ENCODE peak calls at places on chromosomes 1 and 21, in five cellular contexts. One of them, this sample, is unnamed.

GRCh38 chr1:152667625-152668024 is 4.4 kb downstream of the LCE2D start:
- DNase-seq in HCT116: no peak
- DNase-seq in esophagus squamous epithelium: no peak
- DNase-seq in CD8-positive, alpha-beta T cell: no peak
- DNase-seq in spleen: no peak
- DNase-seq in this sample: no peak

GRCh38 chr1:111818546-111818945 is 62.8 kb downstream of the DDX20 start:
- DNase-seq in spleen: no peak
- DNase-seq in CD8-positive, alpha-beta T cell: no peak
- DNase-seq in HCT116: no peak
- DNase-seq in esophagus squamous epithelium: no peak
- DNase-seq in this sample: no peak

GRCh38 chr1:182080040-182080439 is 18.5 kb upstream of the ZNF648 start:
- DNase-seq in HCT116: no peak
- DNase-seq in CD8-positive, alpha-beta T cell: no peak
- DNase-seq in esophagus squamous epithelium: no peak
- DNase-seq in spleen: no peak
- DNase-seq in this sample: no peak

GRCh38 chr1:83053446-83053845 is 945.5 kb downstream of the TTLL7 start:
- DNase-seq in CD8-positive, alpha-beta T cell: no peak
- DNase-seq in HCT116: no peak
- DNase-seq in spleen: no peak
- DNase-seq in esophagus squamous epithelium: no peak
- DNase-seq in this sample: no peak

GRCh38 chr1:243528459-243529120 is 272.7 kb downstream of the SDCCAG8 start:
- DNase-seq in esophagus squamous epithelium: no peak
- DNase-seq in spleen: no peak
- DNase-seq in CD8-positive, alpha-beta T cell: no peak
- DNase-seq in HCT116: no peak
- DNase-seq in this sample: no peak

GRCh38 chr1:232327296-232327695 is 302.6 kb downstream of the SIPA1L2 start:
- DNase-seq in HCT116: no peak
- DNase-seq in spleen: no peak
- DNase-seq in CD8-positive, alpha-beta T cell: no peak
- DNase-seq in esophagus squamous epithelium: no peak
- DNase-seq in this sample: no peak

GRCh38 chr1:7722670-7723012 is 48.5 kb upstream of the VAMP3 start:
- DNase-seq in HCT116: no peak
- DNase-seq in spleen: no peak
- DNase-seq in CD8-positive, alpha-beta T cell: no peak
- DNase-seq in esophagus squamous epithelium: no peak
- DNase-seq in this sample: no peak

GRCh38 chr1:58858344-58858673 is 74.5 kb upstream of the JUN start:
- DNase-seq in HCT116: no peak
- DNase-seq in CD8-positive, alpha-beta T cell: peak; percentile 5
- DNase-seq in esophagus squamous epithelium: no peak
- DNase-seq in spleen: no peak
- DNase-seq in this sample: no peak

GRCh38 chr21:29052224-29052623 is 21.2 kb downstream of the CCT8 start:
- DNase-seq in CD8-positive, alpha-beta T cell: no peak
- DNase-seq in esophagus squamous epithelium: no peak
- DNase-seq in spleen: no peak
- DNase-seq in HCT116: no peak
- DNase-seq in this sample: no peak

GRCh38 chr1:101915597-101915996 is 81.1 kb downstream of the OLFM3 start:
- DNase-seq in CD8-positive, alpha-beta T cell: no peak
- DNase-seq in esophagus squamous epithelium: no peak
- DNase-seq in HCT116: no peak
- DNase-seq in spleen: no peak
- DNase-seq in this sample: no peak

GRCh38 chr1:54037476-54037875 is 15.5 kb downstream of the TMEM59 start:
- DNase-seq in esophagus squamous epithelium: no peak
- DNase-seq in spleen: no peak
- DNase-seq in CD8-positive, alpha-beta T cell: no peak
- DNase-seq in HCT116: no peak
- DNase-seq in this sample: no peak

GRCh38 chr21:34670962-34671348 is 2.2 kb downstream of the CLIC6 start:
- DNase-seq in spleen: no peak
- DNase-seq in CD8-positive, alpha-beta T cell: no peak
- DNase-seq in HCT116: no peak
- DNase-seq in esophagus squamous epithelium: no peak
- DNase-seq in this sample: no peak

GRCh38 chr1:68745006-68745405 is 248.1 kb upstream of the DEPDC1 start:
- DNase-seq in HCT116: no peak
- DNase-seq in CD8-positive, alpha-beta T cell: no peak
- DNase-seq in esophagus squamous epithelium: no peak
- DNase-seq in spleen: no peak
- DNase-seq in this sample: no peak

GRCh38 chr21:41750532-41751151 is 16.2 kb downstream of the RIPK4 start:
- DNase-seq in HCT116: no peak
- DNase-seq in esophagus squamous epithelium: no peak
- DNase-seq in spleen: peak; percentile 58
- DNase-seq in CD8-positive, alpha-beta T cell: no peak
- DNase-seq in this sample: no peak

DNA sequence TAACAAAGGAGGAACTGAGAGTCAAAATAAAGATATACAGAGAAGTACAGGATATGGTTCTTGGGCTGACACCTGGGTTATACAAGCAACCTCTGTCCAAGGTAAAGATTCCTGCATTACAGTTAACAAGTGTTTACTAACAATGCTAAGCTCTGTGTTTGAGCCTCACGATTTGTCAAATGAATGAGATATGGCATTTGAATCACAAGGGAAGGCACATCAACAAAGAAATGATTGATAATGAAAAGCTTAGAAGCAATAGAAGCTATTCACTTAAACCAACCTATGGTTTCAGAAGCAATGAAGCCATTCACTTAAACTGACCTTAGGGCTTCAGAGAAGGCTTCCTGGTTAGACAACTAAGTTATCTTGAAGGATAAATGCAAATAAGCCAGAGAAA is 199.5 kb downstream of the AGBL4 start:
- DNase-seq in CD8-positive, alpha-beta T cell: no peak
- DNase-seq in esophagus squamous epithelium: no peak
- DNase-seq in HCT116: no peak
- DNase-seq in spleen: no peak
- DNase-seq in this sample: no peak
- H3K27ac ChIP-seq in CD8-positive, alpha-beta T cell: no peak overlapping the region
- H3K27ac ChIP-seq in esophagus squamous epithelium: no peak overlapping the region
- H3K27ac ChIP-seq in HCT116: no peak overlapping the region
- H3K27ac ChIP-seq in spleen: no peak overlapping the region
- H3K27ac ChIP-seq in this sample: no peak overlapping the region

GRCh38 chr1:6494627-6495026 is 3.2 kb upstream of the PLEKHG5 start:
- DNase-seq in spleen: no peak
- DNase-seq in HCT116: no peak
- DNase-seq in esophagus squamous epithelium: no peak
- DNase-seq in CD8-positive, alpha-beta T cell: no peak
- DNase-seq in this sample: no peak
- H3K4me1 ChIP-seq in spleen: peaks cover 97% of the 10 kb centered on the region
- H3K4me1 ChIP-seq in HCT116: peaks cover 62% of the 10 kb centered on the region
- H3K4me1 ChIP-seq in esophagus squamous epithelium: peaks cover 46% of the 10 kb centered on the region
- H3K4me1 ChIP-seq in CD8-positive, alpha-beta T cell: peaks cover 48% of the 10 kb centered on the region
- H3K4me1 ChIP-seq in this sample: peaks cover 32% of the 10 kb centered on the region

GRCh38 chr1:203676455-203676854 is 49.8 kb downstream of the ATP2B4 start:
- DNase-seq in HCT116: no peak
- DNase-seq in spleen: no peak
- DNase-seq in esophagus squamous epithelium: no peak
- DNase-seq in CD8-positive, alpha-beta T cell: no peak
- DNase-seq in this sample: no peak

GRCh38 chr1:203675596-203676347 is 49.1 kb downstream of the ATP2B4 start:
- DNase-seq in CD8-positive, alpha-beta T cell: no peak
- DNase-seq in esophagus squamous epithelium: no peak
- DNase-seq in spleen: no peak
- DNase-seq in HCT116: no peak
- DNase-seq in this sample: no peak

GRCh38 chr1:203672354-203672753 is 45.7 kb downstream of the ATP2B4 start:
- DNase-seq in esophagus squamous epithelium: no peak
- DNase-seq in HCT116: no peak
- DNase-seq in spleen: no peak
- DNase-seq in CD8-positive, alpha-beta T cell: no peak
- DNase-seq in this sample: no peak

GRCh38 chr1:203671808-203672207 is 45.2 kb downstream of the ATP2B4 start:
- DNase-seq in CD8-positive, alpha-beta T cell: no peak
- DNase-seq in spleen: no peak
- DNase-seq in esophagus squamous epithelium: no peak
- DNase-seq in HCT116: no peak
- DNase-seq in this sample: no peak

DNA sequence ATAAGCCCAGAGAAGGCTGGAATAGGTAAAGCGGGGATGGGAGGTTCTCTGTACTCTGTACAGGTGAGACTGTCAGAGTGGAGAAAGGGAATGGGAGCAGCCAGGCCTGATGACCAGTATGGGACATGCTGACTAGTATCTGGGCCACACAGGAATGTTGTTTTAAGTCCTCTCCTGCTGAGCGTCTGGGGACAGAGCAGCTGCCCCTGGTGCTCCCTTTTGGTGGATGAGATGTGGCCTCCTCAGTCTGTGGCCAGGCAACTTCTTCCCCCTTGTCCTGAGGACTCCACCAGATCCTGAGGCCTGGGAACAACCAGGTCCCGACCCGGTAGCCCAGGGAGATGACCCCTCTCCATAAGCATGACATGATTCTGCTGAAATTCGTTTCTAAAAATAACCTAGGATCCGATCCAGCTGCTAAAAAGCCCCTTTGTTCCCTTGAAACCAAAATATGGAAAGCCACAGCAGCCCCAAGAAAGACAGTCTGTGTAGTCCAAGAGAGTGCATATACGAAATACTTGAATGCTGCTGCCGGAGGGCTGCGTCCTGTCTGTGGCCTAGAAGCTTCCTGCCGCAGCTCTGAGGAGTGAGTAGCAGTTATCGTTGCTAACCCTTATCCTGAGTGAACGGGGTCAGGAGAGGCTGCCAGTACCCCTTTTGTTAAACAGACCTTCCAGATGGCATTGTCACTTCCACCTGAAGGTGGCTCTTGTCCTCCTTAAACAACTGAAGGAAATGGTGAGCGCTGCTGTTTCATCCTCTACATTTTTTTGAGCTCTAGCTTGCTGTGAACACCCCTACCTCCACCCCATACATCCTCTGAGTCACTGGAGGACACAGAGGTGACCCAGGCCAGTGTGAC is 47.1 kb downstream of the ATP2B4 start:
- DNase-seq in HCT116: peak; percentile 90
- DNase-seq in spleen: peak; percentile 84
- DNase-seq in CD8-positive, alpha-beta T cell: peak; percentile 56
- DNase-seq in esophagus squamous epithelium: no peak
- DNase-seq in this sample: no peak
- TF ChIP-seq CTCF in HCT116: peak; percentile 46
- TF ChIP-seq CTCF in spleen: peak; percentile 13
- TF ChIP-seq CTCF in CD8-positive, alpha-beta T cell: peak; percentile 41
- TF ChIP-seq CTCF in esophagus squamous epithelium: no peak
- TF ChIP-seq CTCF in this sample: peak; percentile 37

GRCh38 chr21:22584308-22584707 is 1586.1 kb downstream of the NCAM2 start:
- DNase-seq in HCT116: no peak
- DNase-seq in CD8-positive, alpha-beta T cell: no peak
- DNase-seq in esophagus squamous epithelium: no peak
- DNase-seq in spleen: no peak
- DNase-seq in this sample: no peak
- H3K27ac ChIP-seq in HCT116: no peak overlapping the region
- H3K27ac ChIP-seq in CD8-positive, alpha-beta T cell: no peak overlapping the region
- H3K27ac ChIP-seq in esophagus squamous epithelium: no peak overlapping the region
- H3K27ac ChIP-seq in spleen: no peak overlapping the region
- H3K27ac ChIP-seq in this sample: no peak overlapping the region

This sample was measured in upper lobe of right lung.